ENCODE peak calls at places on chromosomes 12 and 14, in six cellular contexts. X is fibroblast of lung, I is IMR-90, G is endothelial cell of umbilical vein, F is neural progenitor cell, H is K562. M is an unnamed sample.

GRCh38 chr14:90850487-90850886 is 34.3 kb upstream of the TTC7B start:
- DNase-seq in X (peak; percentile 77), I (peak; percentile 49), G (peak; percentile 82), F (no peak), H (no peak), M (no peak)

GRCh38 chr12:52082668-52082987 is 3.1 kb downstream of the SMIM41 start:
- DNase-seq in X (no peak), I (no peak), G (no peak), F (no peak), H (no peak), M (no peak)

GRCh38 chr14:63650336-63650952 is 8.8 kb upstream of the WDR89 start:
- DNase-seq in X (no peak), I (peak; percentile 42), G (no peak), F (no peak), H (no peak), M (no peak)

GRCh38 chr14:74296037-74296467 is 6.7 kb downstream of the ABCD4 start:
- DNase-seq in X (no peak), I (no peak), G (no peak), F (no peak), H (no peak), M (peak; percentile 31)

GRCh38 chr12:88113871-88114270 is 28.0 kb downstream of the CEP290 start:
- DNase-seq in X (peak; percentile 53), I (peak; percentile 21), G (no peak), F (no peak), H (no peak), M (no peak)

GRCh38 chr12:44618960-44619359 is 257.2 kb downstream of the NELL2 start:
- DNase-seq in X (no peak), I (no peak), G (no peak), F (peak; percentile 58), H (no peak), M (no peak)

GRCh38 chr14:41960316-41960715 is 353.6 kb downstream of the LRFN5 start:
- DNase-seq in X (no peak), I (peak; percentile 4), G (no peak), F (no peak), H (no peak), M (no peak)

GRCh38 chr14:26773906-26774593 is 176.2 kb upstream of the NOVA1 start:
- DNase-seq in X (peak; percentile 22), I (no peak), G (peak; percentile 45), F (no peak), H (no peak), M (no peak)

GRCh38 chr12:64088431-64089349 is 133.4 kb downstream of the KICS2 start:
- DNase-seq in X (peak; percentile 96), I (peak; percentile 97), G (peak; percentile 92), F (no peak), H (no peak), M (no peak)

GRCh38 chr14:53953002-53953827 is 3.4 kb downstream of the BMP4 start:
- DNase-seq in X (peak; percentile 80), I (peak; percentile 74), G (peak; percentile 94), F (peak; percentile 93), H (peak; percentile 19), M (peak; percentile 97)

GRCh38 chr12:49208661-49209060 is 19.8 kb upstream of the TUBA1A start:
- DNase-seq in X (no peak), I (no peak), G (no peak), F (no peak), H (no peak), M (no peak)

GRCh38 chr14:76015668-76016067 is 30.1 kb downstream of the IFT43 start:
- DNase-seq in X (peak; percentile 64), I (no peak), G (no peak), F (no peak), H (no peak), M (no peak)

GRCh38 chr12:46357438-46358324 is 14.9 kb downstream of the SLC38A2 start:
- DNase-seq in X (peak; percentile 68), I (peak; percentile 93), G (peak; percentile 81), F (no peak), H (no peak), M (no peak)

GRCh38 chr14:100623961-100624360 is 36.7 kb upstream of the BEGAIN start:
- DNase-seq in X (no peak), I (no peak), G (no peak), F (no peak), H (no peak), M (peak; percentile 35)

GRCh38 chr12:119061208-119061796 is 80.0 kb downstream of the SRRM4 start:
- DNase-seq in X (peak; percentile 19), I (peak; percentile 7), G (peak; percentile 16), F (peak; percentile 89), H (peak; percentile 51), M (peak; percentile 76)

GRCh38 chr12:29317556-29318363 is 63.2 kb downstream of the ERGIC2 start:
- DNase-seq in X (peak; percentile 40), I (peak; percentile 30), G (peak; percentile 72), F (peak; percentile 74), H (peak; percentile 11), M (no peak)

GRCh38 chr14:91899777-91900176 is 32.4 kb upstream of the TC2N start:
- DNase-seq in X (no peak), I (no peak), G (no peak), F (no peak), H (no peak), M (no peak)

GRCh38 chr12:52037248-52037861 is 13.9 kb upstream of the NR4A1 start:
- DNase-seq in X (peak; percentile 60), I (peak; percentile 46), G (no peak), F (peak; percentile 69), H (peak; percentile 58), M (peak; percentile 88)

GRCh38 chr12:212799-213526 is 994 bp downstream of the SLC6A12 start:
- DNase-seq in X (no peak), I (peak; percentile 6), G (no peak), F (no peak), H (no peak), M (peak; percentile 94)

GRCh38 chr12:67920432-67920831 is 68.8 kb upstream of the IFNG-AS1 start:
- DNase-seq in X (peak; percentile 68), I (no peak), G (no peak), F (no peak), H (no peak), M (no peak)

GRCh38 chr12:116919706-116920485 is 9.1 kb downstream of the FBXW8 start:
- DNase-seq in X (no peak), I (no peak), G (peak; percentile 16), F (no peak), H (no peak), M (no peak)
- H3K9ac ChIP-seq in X (no peak overlapping the region), I (no peak overlapping the region), G (no peak overlapping the region), F (no peak overlapping the region), H (no peak overlapping the region), M (no peak overlapping the region)

GRCh38 chr14:31391977-31392503 is 28.3 kb downstream of the HEATR5A start:
- DNase-seq in X (no peak), I (no peak), G (no peak), F (no peak), H (no peak), M (no peak)

GRCh38 chr14:31388687-31389413 is 31.5 kb downstream of the HEATR5A start:
- DNase-seq in X (no peak), I (peak; percentile 41), G (no peak), F (no peak), H (no peak), M (no peak)

GRCh38 chr14:31387091-31387490 is 33.3 kb downstream of the HEATR5A start:
- DNase-seq in X (no peak), I (no peak), G (no peak), F (no peak), H (no peak), M (no peak)

GRCh38 chr14:31391473-31391872 is 28.9 kb downstream of the HEATR5A start:
- DNase-seq in X (no peak), I (no peak), G (no peak), F (no peak), H (no peak), M (no peak)

GRCh38 chr14:31389947-31390346 is 30.4 kb downstream of the HEATR5A start:
- DNase-seq in X (no peak), I (no peak), G (no peak), F (no peak), H (no peak), M (no peak)
- H3K36me3 ChIP-seq in X (no peaks in the 10 kb centered on the region), I (peaks cover 20% of the 10 kb centered on the region), G (no peaks in the 10 kb centered on the region), F (peaks cover 4% of the 10 kb centered on the region), H (peaks cover 15% of the 10 kb centered on the region), M (peaks cover 4% of the 10 kb centered on the region)

GRCh38 chr14:36254020-36254614 is 66.3 kb downstream of the MBIP start:
- DNase-seq in X (peak; percentile 12), I (peak; percentile 19), G (no peak), F (peak; percentile 44), H (no peak), M (no peak)
- TF ChIP-seq CTCF in X (peak; percentile 24), I (peak; percentile 46), G (no peak), F (peak; percentile 51), H (no peak), M (peak; percentile 24)

GRCh38 chr14:95515523-95516517 is 630 bp downstream of the SYNE3 start:
- DNase-seq in X (peak; percentile 52), I (peak; percentile 45), G (peak; percentile 49), F (peak; percentile 82), H (peak; percentile 75), M (peak; percentile 90)
- H3K9ac ChIP-seq in X (peak overlapping the region; percentile 62), I (peak overlapping the region; percentile 38), G (peak overlapping the region; percentile 27), F (no peak overlapping the region), H (peak overlapping the region; percentile 85), M (peak overlapping the region; percentile 4)